ENCODE peak calls at places on chromosomes 7 and 10, in nine cellular contexts. A, C, H, L, I, K, Q, V and B are unnamed samples.

GRCh38 chr10:88389456-88389855 is 193.7 kb downstream of the RNLS start:
- DNase-seq in L (peak; percentile 77), H (no peak), I (peak; percentile 68), A (no peak), K (peak; percentile 38), Q (peak; percentile 1), C (no peak), V (no peak), B (peak; percentile 81)

GRCh38 chr7:156172638-156173037 is 360.4 kb upstream of the SHH start:
- DNase-seq in L (no peak), Q (no peak), I (no peak), V (no peak), C (no peak), H (no peak), K (no peak), A (no peak), B (no peak)

GRCh38 chr10:48496831-48497792 is 107.8 kb downstream of the ARHGAP22 start:
- DNase-seq in I (peak; percentile 60), V (no peak), A (no peak), L (no peak), K (peak; percentile 64), Q (no peak), C (no peak), H (no peak), B (no peak)

GRCh38 chr7:19508821-19509220 is 200.0 kb downstream of the POLR1F start:
- DNase-seq in C (no peak), A (no peak), K (no peak), H (no peak), V (no peak), Q (no peak), L (no peak), I (no peak), B (no peak)

GRCh38 chr7:126699707-126700106 is 553.0 kb downstream of the GRM8 start:
- DNase-seq in H (no peak), I (no peak), L (no peak), C (no peak), A (no peak), Q (no peak), V (no peak), K (no peak), B (no peak)

GRCh38 chr7:82559203-82559805 is 115.7 kb upstream of the CACNA2D1 start:
- DNase-seq in I (peak; percentile 18), Q (peak; percentile 98), L (no peak), V (no peak), H (no peak), K (no peak), C (no peak), A (peak; percentile 37), B (no peak)

GRCh38 chr10:14665304-14665703 is 109.4 kb downstream of the FAM107B start:
- DNase-seq in K (no peak), H (no peak), Q (peak; percentile 34), L (no peak), C (no peak), I (peak; percentile 58), A (no peak), V (no peak), B (no peak)

GRCh38 chr10:124539935-124540641 is 78.5 kb downstream of the LHPP start:
- DNase-seq in L (peak; percentile 96), Q (peak; percentile 16), C (peak; percentile 39), I (peak; percentile 73), K (no peak), H (peak; percentile 51), A (no peak), V (peak; percentile 65), B (peak; percentile 78)

GRCh38 chr7:47948096-47948790 is at the start of gene PKD1L1:
- DNase-seq in I (no peak), K (no peak), L (no peak), V (no peak), Q (no peak), C (no peak), A (no peak), H (no peak), B (no peak)

GRCh38 chr7:16535500-16535899 is 8.9 kb downstream of the LRRC72 start:
- DNase-seq in I (no peak), C (no peak), A (no peak), L (no peak), V (no peak), H (no peak), K (no peak), Q (no peak), B (no peak)

GRCh38 chr10:110279062-110279986 is 25.4 kb downstream of the SMNDC1 start:
- DNase-seq in Q (peak; percentile 0), C (peak; percentile 24), I (peak; percentile 69), V (peak; percentile 52), L (peak; percentile 73), H (peak; percentile 15), K (peak; percentile 49), A (peak; percentile 39), B (peak; percentile 82)

GRCh38 chr7:95874541-95875265 is 102.3 kb downstream of the DYNC1I1 start:
- DNase-seq in V (no peak), C (no peak), K (no peak), Q (no peak), L (no peak), I (no peak), A (no peak), H (no peak), B (no peak)

GRCh38 chr7:83876593-83876992 is 227.7 kb upstream of the SEMA3E start:
- DNase-seq in V (no peak), Q (no peak), C (no peak), A (no peak), H (no peak), K (peak; percentile 6), I (no peak), L (no peak), B (peak; percentile 30)

GRCh38 chr10:74987339-74988054 is 124.0 kb upstream of the SAMD8 start:
- DNase-seq in H (no peak), C (no peak), Q (no peak), K (no peak), L (no peak), I (no peak), V (no peak), A (no peak), B (peak; percentile 43)

GRCh38 chr7:150663802-150664494 is 21.6 kb upstream of the GIMAP2 start:
- DNase-seq in V (peak; percentile 39), H (no peak), L (peak; percentile 5), K (no peak), I (no peak), Q (no peak), C (peak; percentile 29), A (no peak), B (no peak)

GRCh38 chr7:106225856-106226255 is 58.9 kb downstream of the NAMPT start:
- DNase-seq in K (no peak), L (no peak), H (no peak), V (no peak), A (no peak), C (no peak), I (no peak), Q (no peak), B (no peak)

GRCh38 chr7:51639661-51640340 is 323.2 kb upstream of the COBL start:
- DNase-seq in V (no peak), C (no peak), H (no peak), Q (no peak), K (no peak), L (no peak), A (no peak), I (no peak), B (no peak)

GRCh38 chr7:101550641-101551531 is 78.2 kb downstream of the MYL10 start:
- DNase-seq in H (no peak), I (no peak), V (no peak), L (no peak), A (no peak), K (no peak), C (no peak), Q (no peak), B (peak; percentile 73)

GRCh38 chr7:4479367-4480039 is 202.6 kb upstream of the FOXK1 start:
- DNase-seq in L (peak; percentile 51), Q (peak; percentile 56), H (no peak), V (no peak), I (peak; percentile 76), K (no peak), A (peak; percentile 50), C (no peak), B (peak; percentile 5)

GRCh38 chr10:25725917-25726716 is 207.9 kb upstream of the MYO3A start:
- DNase-seq in L (peak; percentile 65), Q (peak; percentile 18), C (no peak), K (peak; percentile 13), V (no peak), I (peak; percentile 79), H (no peak), A (no peak), B (peak; percentile 83)

GRCh38 chr7:151368136-151368571 is 26.5 kb downstream of the NUB1 start:
- DNase-seq in K (peak; percentile 28), C (peak; percentile 51), L (peak; percentile 78), Q (peak; percentile 81), I (peak; percentile 92), V (peak; percentile 73), A (peak; percentile 57), H (peak; percentile 67), B (peak; percentile 83)

GRCh38 chr10:58477122-58477521 is 35.5 kb upstream of the BICC1 start:
- DNase-seq in L (no peak), I (no peak), H (no peak), C (no peak), A (no peak), V (no peak), K (no peak), Q (no peak), B (peak; percentile 5)

GRCh38 chr7:43390601-43391000 is 192.3 kb upstream of the STK17A start:
- DNase-seq in C (no peak), Q (no peak), L (no peak), I (no peak), A (no peak), H (no peak), V (no peak), K (no peak), B (no peak)

GRCh38 chr7:5495581-5496375 is 72.1 kb upstream of the TNRC18 start:
- DNase-seq in C (no peak), H (no peak), L (peak; percentile 17), I (no peak), A (no peak), V (no peak), Q (peak; percentile 68), K (no peak), B (no peak)

GRCh38 chr10:115417585-115418265 is 324.6 kb downstream of the ATRNL1 start:
- DNase-seq in H (no peak), K (no peak), L (peak; percentile 53), Q (no peak), I (peak; percentile 70), V (no peak), A (no peak), C (no peak), B (peak; percentile 64)

GRCh38 chr7:8360564-8361153 is 72.8 kb upstream of the NXPH1 start:
- DNase-seq in C (no peak), A (no peak), H (no peak), Q (no peak), K (no peak), I (no peak), V (no peak), L (no peak), B (no peak)

GRCh38 chr10:117214401-117214800 is 17.1 kb downstream of the KCNK18 start:
- DNase-seq in A (peak; percentile 40), H (no peak), C (no peak), K (no peak), V (no peak), Q (no peak), L (no peak), I (no peak), B (no peak)